ENCODE peak calls at places on chromosomes 6 and 20, in nine cellular contexts. J, F, G, M, Y, B, N, W and D are unnamed samples.

GRCh38 chr6:139029470-139030210 is 1.1 kb downstream of the ABRACL start:
- DNase-seq in J (peak; percentile 25), F (peak; percentile 61), G (no peak), M (peak; percentile 47), Y (peak; percentile 42), B (no peak), N (peak; percentile 63), W (peak; percentile 54), D (no peak)

GRCh38 chr6:138545621-138545980 is 46.3 kb upstream of the NHSL1 start:
- DNase-seq in J (peak; percentile 26), F (no peak), G (no peak), M (peak; percentile 71), Y (no peak), B (no peak), N (no peak), W (peak; percentile 63), D (no peak)

GRCh38 chr6:292506-293184 is 358 bp downstream of the DUSP22 start:
- DNase-seq in J (peak; percentile 54), F (no peak), G (peak; percentile 51), M (peak; percentile 64), Y (peak; percentile 90), B (peak; percentile 51), N (no peak), W (peak; percentile 55), D (no peak)

GRCh38 chr6:72784071-72784470 is 162.2 kb downstream of the KCNQ5 start:
- DNase-seq in J (no peak), F (no peak), G (no peak), M (no peak), Y (no peak), B (no peak), N (no peak), W (no peak), D (no peak)

GRCh38 chr20:61512475-61512874 is 260.4 kb downstream of the CDH4 start:
- DNase-seq in J (no peak), F (no peak), G (no peak), M (no peak), Y (no peak), B (no peak), N (no peak), W (no peak), D (no peak)

GRCh38 chr6:89675949-89676753 is 37.6 kb upstream of the LYRM2 start:
- DNase-seq in J (no peak), F (no peak), G (peak; percentile 62), M (no peak), Y (no peak), B (no peak), N (peak; percentile 48), W (no peak), D (no peak)

GRCh38 chr6:148746363-148747144 is at the start of gene UST:
- DNase-seq in J (peak; percentile 76), F (peak; percentile 69), G (peak; percentile 76), M (peak; percentile 89), Y (peak; percentile 93), B (no peak), N (peak; percentile 92), W (peak; percentile 88), D (peak; percentile 79)

GRCh38 chr6:11595903-11596302 is 58.4 kb downstream of the TMEM170B start:
- DNase-seq in J (no peak), F (no peak), G (no peak), M (peak; percentile 29), Y (no peak), B (no peak), N (no peak), W (no peak), D (no peak)

GRCh38 chr20:63071541-63072181 is 64.9 kb upstream of the BHLHE23 start:
- DNase-seq in J (no peak), F (no peak), G (peak; percentile 55), M (peak; percentile 80), Y (no peak), B (peak; percentile 20), N (peak; percentile 15), W (no peak), D (no peak)

GRCh38 chr6:156511570-156511969 is 265.6 kb upstream of the ARID1B start:
- DNase-seq in J (no peak), F (no peak), G (no peak), M (no peak), Y (no peak), B (no peak), N (no peak), W (no peak), D (no peak)

GRCh38 chr6:147063469-147064031 is 140.7 kb upstream of the STXBP5 start:
- DNase-seq in J (no peak), F (no peak), G (no peak), M (no peak), Y (no peak), B (no peak), N (peak; percentile 49), W (no peak), D (no peak)

GRCh38 chr6:129929433-129929832 is 68.3 kb upstream of the TMEM244 start:
- DNase-seq in J (no peak), F (peak; percentile 14), G (no peak), M (no peak), Y (no peak), B (no peak), N (peak; percentile 49), W (no peak), D (no peak)

GRCh38 chr20:44450279-44450937 is 25.3 kb upstream of the TTPAL start:
- DNase-seq in J (no peak), F (no peak), G (no peak), M (no peak), Y (no peak), B (no peak), N (no peak), W (no peak), D (no peak)

GRCh38 chr6:129140571-129140970 is 257.6 kb downstream of the LAMA2 start:
- DNase-seq in J (no peak), F (no peak), G (no peak), M (no peak), Y (no peak), B (no peak), N (peak; percentile 27), W (peak; percentile 38), D (no peak)

GRCh38 chr6:125780540-125781306 is 10.0 kb upstream of the NCOA7 start:
- DNase-seq in J (no peak), F (peak; percentile 84), G (peak; percentile 83), M (no peak), Y (peak; percentile 88), B (peak; percentile 52), N (no peak), W (peak; percentile 48), D (peak; percentile 61)

GRCh38 chr6:91434135-91434534 is 847.3 kb upstream of the MAP3K7 start:
- DNase-seq in J (no peak), F (no peak), G (no peak), M (no peak), Y (no peak), B (no peak), N (no peak), W (no peak), D (no peak)

GRCh38 chr6:74731204-74731603 is 474.6 kb downstream of the COL12A1 start:
- DNase-seq in J (no peak), F (peak; percentile 2), G (no peak), M (no peak), Y (no peak), B (no peak), N (no peak), W (no peak), D (no peak)

GRCh38 chr6:161745594-161745993 is 471.7 kb upstream of the AGPAT4 start:
- DNase-seq in J (no peak), F (no peak), G (no peak), M (no peak), Y (no peak), B (no peak), N (no peak), W (no peak), D (no peak)

GRCh38 chr6:16184129-16184528 is 54.3 kb upstream of the GMPR start:
- DNase-seq in J (no peak), F (no peak), G (peak; percentile 11), M (peak; percentile 36), Y (peak; percentile 73), B (no peak), N (no peak), W (no peak), D (peak; percentile 34)

GRCh38 chr20:25669826-25670422 is 26.7 kb downstream of the ZNF337 start:
- DNase-seq in J (no peak), F (no peak), G (no peak), M (peak; percentile 30), Y (no peak), B (no peak), N (peak; percentile 53), W (no peak), D (no peak)

GRCh38 chr6:136012198-136012884 is 160.8 kb downstream of the PDE7B start:
- DNase-seq in J (no peak), F (no peak), G (no peak), M (no peak), Y (no peak), B (no peak), N (peak; percentile 76), W (no peak), D (no peak)

GRCh38 chr6:142569676-142570075 is 267.9 kb downstream of the ADGRG6 start:
- DNase-seq in J (no peak), F (no peak), G (no peak), M (no peak), Y (no peak), B (no peak), N (no peak), W (no peak), D (no peak)

GRCh38 chr20:2283706-2284423 is 11.9 kb upstream of the TGM3 start:
- DNase-seq in J (no peak), F (no peak), G (no peak), M (no peak), Y (no peak), B (no peak), N (no peak), W (no peak), D (no peak)

GRCh38 chr20:22333885-22334545 is 250.4 kb downstream of the FOXA2 start:
- DNase-seq in J (peak; percentile 18), F (peak; percentile 73), G (peak; percentile 60), M (peak; percentile 75), Y (peak; percentile 63), B (peak; percentile 20), N (peak; percentile 6), W (peak; percentile 28), D (peak; percentile 54)

GRCh38 chr20:2750343-2751251 is 49.8 kb downstream of the CPXM1 start:
- DNase-seq in J (no peak), F (no peak), G (no peak), M (peak; percentile 71), Y (peak; percentile 70), B (no peak), N (no peak), W (peak; percentile 60), D (no peak)

GRCh38 chr20:44287272-44288097 is 23.5 kb downstream of the FITM2 start:
- DNase-seq in J (no peak), F (no peak), G (no peak), M (no peak), Y (no peak), B (no peak), N (no peak), W (no peak), D (no peak)

GRCh38 chr6:113308266-113308665 is 548.9 kb upstream of the MARCKS start:
- DNase-seq in J (no peak), F (no peak), G (no peak), M (no peak), Y (no peak), B (no peak), N (no peak), W (no peak), D (no peak)

GRCh38 chr20:25507385-25508082 is 77.8 kb downstream of the NINL start:
- DNase-seq in J (no peak), F (no peak), G (no peak), M (no peak), Y (no peak), B (no peak), N (no peak), W (no peak), D (no peak)

GRCh38 chr6:138722425-138723371 is 50.9 kb upstream of the CCDC28A start:
- DNase-seq in J (no peak), F (no peak), G (no peak), M (no peak), Y (peak; percentile 71), B (no peak), N (no peak), W (no peak), D (peak; percentile 36)

GRCh38 chr6:88031550-88031949 is 16.1 kb upstream of the SPACA1 start:
- DNase-seq in J (no peak), F (no peak), G (no peak), M (no peak), Y (peak; percentile 3), B (no peak), N (no peak), W (no peak), D (no peak)

GRCh38 chr6:41546866-41547798 is 951 bp downstream of the FOXP4 start:
- DNase-seq in J (no peak), F (no peak), G (peak; percentile 21), M (no peak), Y (peak; percentile 35), B (peak; percentile 28), N (no peak), W (peak; percentile 41), D (no peak)